ENCODE peak calls at places on chromosomes 12 and 14, in four cellular contexts. T is adrenal gland; J is CD4-positive, CD25-positive, alpha-beta regulatory T cell; U is neuronal stem cell. V is an unnamed sample.

GRCh38 chr14:65864549-65864948 is 452.0 kb downstream of the FUT8 start:
- DNase-seq in J (no peak), T (no peak), U (no peak), V (no peak)

GRCh38 chr12:69101505-69101904 is 137.9 kb upstream of the CPSF6 start:
- DNase-seq in J (no peak), T (peak; percentile 66), U (no peak), V (no peak)

GRCh38 chr14:21055473-21056117 is 2.0 kb upstream of the RNASE8 start:
- DNase-seq in T (no peak), J (no peak), U (no peak), V (no peak)

GRCh38 chr12:57759360-57759980 is 4.6 kb downstream of the MARCHF9 start:
- DNase-seq in T (no peak), U (no peak), J (no peak), V (no peak)

GRCh38 chr12:109020136-109020535 is 732 bp downstream of the SVOP start:
- DNase-seq in T (no peak), U (no peak), J (no peak), V (no peak)

GRCh38 chr14:76699901-76700590 is 61.2 kb upstream of the VASH1 start:
- DNase-seq in J (no peak), U (no peak), T (peak; percentile 52), V (no peak)

GRCh38 chr12:88505696-88506095 is 74.6 kb downstream of the KITLG start:
- DNase-seq in T (no peak), J (no peak), U (no peak), V (no peak)

GRCh38 chr14:100359111-100359510 is 36.0 kb downstream of the SLC25A47 start:
- DNase-seq in U (no peak), T (no peak), J (no peak), V (no peak)

GRCh38 chr12:26434299-26434915 is 239.0 kb downstream of the SSPN start:
- DNase-seq in U (peak; percentile 21), J (no peak), T (no peak), V (no peak)

GRCh38 chr12:4454315-4454860 is 8.8 kb upstream of the FGF6 start:
- DNase-seq in U (no peak), J (no peak), T (no peak), V (no peak)

GRCh38 chr14:103121846-103122577 is 1.2 kb upstream of the TNFAIP2 start:
- DNase-seq in U (no peak), T (peak; percentile 75), J (no peak), V (peak; percentile 93)

GRCh38 chr14:104345316-104346111 is 207.1 kb downstream of the KIF26A start:
- DNase-seq in J (no peak), T (no peak), U (no peak), V (no peak)
- H3K9me3 ChIP-seq in J (no peaks in the 10 kb centered on the region), T (no peaks in the 10 kb centered on the region), U (no peaks in the 10 kb centered on the region), V (no peaks in the 10 kb centered on the region)

DNA sequence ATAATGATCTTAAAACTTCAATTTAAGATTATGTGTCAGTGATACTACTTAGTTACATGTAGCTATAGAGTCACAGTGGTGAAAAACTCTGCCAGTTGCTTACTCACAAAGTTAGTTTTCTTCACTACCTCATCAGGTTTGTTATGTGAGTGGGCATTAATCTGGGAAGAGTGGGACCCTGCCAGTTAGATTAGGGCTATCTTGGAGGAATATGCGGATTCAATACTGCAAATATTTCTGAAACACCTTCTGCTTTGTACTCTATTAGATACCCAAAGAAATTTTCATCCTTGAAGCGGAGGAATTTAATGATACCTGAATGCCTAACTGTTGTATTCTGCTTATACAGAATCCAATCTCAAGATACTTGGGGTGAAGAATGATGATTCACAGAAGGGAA is 25.1 kb downstream of the ZNF268 start:
- DNase-seq in T (no peak), U (no peak), J (no peak), V (no peak)
- H3K9me3 ChIP-seq in T (peaks cover 60% of the 10 kb centered on the region), U (peaks cover 87% of the 10 kb centered on the region), J (peaks cover 88% of the 10 kb centered on the region), V (peaks cover 100% of the 10 kb centered on the region)

GRCh38 chr14:87131879-87132278 is 861.1 kb downstream of the GALC start:
- DNase-seq in U (no peak), T (no peak), J (no peak), V (no peak)

DNA sequence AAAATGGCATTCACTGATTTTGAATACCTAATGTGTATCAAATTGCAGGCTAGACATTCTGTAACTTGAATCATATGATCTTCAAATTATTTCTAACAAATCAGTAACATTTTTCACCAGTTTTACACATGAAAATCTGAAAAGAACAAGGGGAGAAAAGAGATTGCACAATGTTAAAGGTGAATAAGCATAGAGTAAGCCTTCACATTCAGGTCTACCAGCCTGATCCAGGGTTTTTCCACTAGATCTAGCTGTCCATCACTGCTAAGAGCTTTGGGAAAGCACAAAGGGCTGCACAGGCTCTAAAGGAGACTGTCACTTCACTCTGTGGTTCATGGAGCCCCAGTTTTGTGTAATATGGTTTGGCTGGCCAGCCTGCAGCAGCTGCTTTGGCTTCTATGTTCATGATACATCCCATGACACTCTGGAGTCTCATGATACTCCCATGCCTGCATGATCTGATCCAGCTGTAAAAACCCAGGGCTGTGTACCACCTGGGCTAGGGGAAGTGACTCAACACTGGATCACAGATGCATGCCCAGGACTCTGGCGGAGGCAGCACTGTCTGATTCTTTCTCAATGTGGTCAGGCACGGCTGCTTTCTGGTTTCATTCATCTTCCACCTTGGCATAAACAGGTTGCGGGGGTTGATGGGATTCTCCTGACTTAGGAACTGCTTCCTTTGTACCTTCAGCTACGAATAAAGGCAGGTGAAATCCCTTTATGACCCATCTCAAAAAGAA is 859.7 kb downstream of the GALC start:
- DNase-seq in U (no peak), J (no peak), T (no peak), V (no peak)
- H3K9me3 ChIP-seq in U (no peaks in the 10 kb centered on the region), J (no peaks in the 10 kb centered on the region), T (no peaks in the 10 kb centered on the region), V (no peaks in the 10 kb centered on the region)

GRCh38 chr12:34388636-34389377 is 366.5 kb downstream of the ALG10 start:
- DNase-seq in T (no peak), J (no peak), U (no peak), V (no peak)

GRCh38 chr12:34386016-34386415 is 363.7 kb downstream of the ALG10 start:
- DNase-seq in T (no peak), U (no peak), J (no peak), V (no peak)

GRCh38 chr12:34389378-34390170 is 367.3 kb downstream of the ALG10 start:
- DNase-seq in J (no peak), T (no peak), U (no peak), V (peak; percentile 9)

GRCh38 chr12:34386621-34387255 is 364.4 kb downstream of the ALG10 start:
- DNase-seq in T (no peak), J (no peak), U (no peak), V (no peak)

GRCh38 chr12:34387711-34388635 is 365.7 kb downstream of the ALG10 start:
- DNase-seq in J (no peak), T (no peak), U (no peak), V (no peak)
- H3K9me3 ChIP-seq in J (peaks cover 2% of the 10 kb centered on the region), T (no peaks in the 10 kb centered on the region), U (no peaks in the 10 kb centered on the region), V (peaks cover 14% of the 10 kb centered on the region)